ENCODE peak calls at places on chromosomes 7 and 10, in four cellular contexts. One of them, this sample, is unnamed.

GRCh38 chr10:66322777-66323176 is 603.1 kb upstream of the LRRTM3 start:
- DNase-seq in stimulated activated naive B cell treated with anti-CD40 and anti-IgM and Interleukin-4, amounts not matched to agents 10 μg/mL and 1 μg/mL and 100 μg/mL, for 72 hours: no peak
- DNase-seq in stimulated activated CD4-positive, alpha-beta T cell treated with anti-CD3 and anti-CD28 coated beads, Interleukin-4, amount 100 ng/mL, for 48 hours: no peak
- DNase-seq in anterior cingulate cortex: no peak
- DNase-seq in this sample: no peak

GRCh38 chr10:63421591-63421990 is 44.2 kb downstream of the JMJD1C start:
- DNase-seq in stimulated activated CD4-positive, alpha-beta T cell treated with anti-CD3 and anti-CD28 coated beads, Interleukin-4, amount 100 ng/mL, for 48 hours: no peak
- DNase-seq in anterior cingulate cortex: no peak
- DNase-seq in stimulated activated naive B cell treated with anti-CD40 and anti-IgM and Interleukin-4, amounts not matched to agents 10 μg/mL and 1 μg/mL and 100 μg/mL, for 72 hours: peak
- DNase-seq in this sample: no peak

GRCh38 chr10:58820862-58821559 is 308.3 kb downstream of the BICC1 start:
- DNase-seq in stimulated activated CD4-positive, alpha-beta T cell treated with anti-CD3 and anti-CD28 coated beads, Interleukin-4, amount 100 ng/mL, for 48 hours: no peak
- DNase-seq in stimulated activated naive B cell treated with anti-CD40 and anti-IgM and Interleukin-4, amounts not matched to agents 10 μg/mL and 1 μg/mL and 100 μg/mL, for 72 hours: no peak
- DNase-seq in anterior cingulate cortex: no peak
- DNase-seq in this sample: no peak

GRCh38 chr7:22860784-22861482 is 38.3 kb upstream of the TOMM7 start:
- DNase-seq in stimulated activated CD4-positive, alpha-beta T cell treated with anti-CD3 and anti-CD28 coated beads, Interleukin-4, amount 100 ng/mL, for 48 hours: no peak
- DNase-seq in anterior cingulate cortex: no peak
- DNase-seq in stimulated activated naive B cell treated with anti-CD40 and anti-IgM and Interleukin-4, amounts not matched to agents 10 μg/mL and 1 μg/mL and 100 μg/mL, for 72 hours: no peak
- DNase-seq in this sample: no peak

GRCh38 chr7:101088858-101089529 is 3.7 kb downstream of the TRIM56 start:
- DNase-seq in anterior cingulate cortex: no peak
- DNase-seq in stimulated activated CD4-positive, alpha-beta T cell treated with anti-CD3 and anti-CD28 coated beads, Interleukin-4, amount 100 ng/mL, for 48 hours: no peak
- DNase-seq in stimulated activated naive B cell treated with anti-CD40 and anti-IgM and Interleukin-4, amounts not matched to agents 10 μg/mL and 1 μg/mL and 100 μg/mL, for 72 hours: no peak
- DNase-seq in this sample: no peak

GRCh38 chr10:128150551-128150950 is 24.3 kb upstream of the MKI67 start:
- DNase-seq in anterior cingulate cortex: no peak
- DNase-seq in stimulated activated CD4-positive, alpha-beta T cell treated with anti-CD3 and anti-CD28 coated beads, Interleukin-4, amount 100 ng/mL, for 48 hours: no peak
- DNase-seq in stimulated activated naive B cell treated with anti-CD40 and anti-IgM and Interleukin-4, amounts not matched to agents 10 μg/mL and 1 μg/mL and 100 μg/mL, for 72 hours: no peak
- DNase-seq in this sample: no peak

GRCh38 chr7:145848691-145849090 is 267.9 kb upstream of the CNTNAP2 start:
- DNase-seq in anterior cingulate cortex: no peak
- DNase-seq in stimulated activated CD4-positive, alpha-beta T cell treated with anti-CD3 and anti-CD28 coated beads, Interleukin-4, amount 100 ng/mL, for 48 hours: no peak
- DNase-seq in stimulated activated naive B cell treated with anti-CD40 and anti-IgM and Interleukin-4, amounts not matched to agents 10 μg/mL and 1 μg/mL and 100 μg/mL, for 72 hours: no peak
- DNase-seq in this sample: no peak

GRCh38 chr7:110591341-110591740 is 499.6 kb upstream of the LRRN3 start:
- DNase-seq in stimulated activated CD4-positive, alpha-beta T cell treated with anti-CD3 and anti-CD28 coated beads, Interleukin-4, amount 100 ng/mL, for 48 hours: no peak
- DNase-seq in anterior cingulate cortex: no peak
- DNase-seq in stimulated activated naive B cell treated with anti-CD40 and anti-IgM and Interleukin-4, amounts not matched to agents 10 μg/mL and 1 μg/mL and 100 μg/mL, for 72 hours: no peak
- DNase-seq in this sample: no peak

GRCh38 chr7:128100225-128100948 is 69.2 kb upstream of the LRRC4 start:
- DNase-seq in anterior cingulate cortex: no peak
- DNase-seq in stimulated activated naive B cell treated with anti-CD40 and anti-IgM and Interleukin-4, amounts not matched to agents 10 μg/mL and 1 μg/mL and 100 μg/mL, for 72 hours: no peak
- DNase-seq in stimulated activated CD4-positive, alpha-beta T cell treated with anti-CD3 and anti-CD28 coated beads, Interleukin-4, amount 100 ng/mL, for 48 hours: no peak
- DNase-seq in this sample: no peak

GRCh38 chr7:27419581-27420177 is 177.1 kb downstream of the EVX1 start:
- DNase-seq in anterior cingulate cortex: no peak
- DNase-seq in stimulated activated naive B cell treated with anti-CD40 and anti-IgM and Interleukin-4, amounts not matched to agents 10 μg/mL and 1 μg/mL and 100 μg/mL, for 72 hours: no peak
- DNase-seq in stimulated activated CD4-positive, alpha-beta T cell treated with anti-CD3 and anti-CD28 coated beads, Interleukin-4, amount 100 ng/mL, for 48 hours: no peak
- DNase-seq in this sample: no peak

GRCh38 chr10:16910795-16911164 is 93.6 kb upstream of the RSU1 start:
- DNase-seq in stimulated activated naive B cell treated with anti-CD40 and anti-IgM and Interleukin-4, amounts not matched to agents 10 μg/mL and 1 μg/mL and 100 μg/mL, for 72 hours: no peak
- DNase-seq in stimulated activated CD4-positive, alpha-beta T cell treated with anti-CD3 and anti-CD28 coated beads, Interleukin-4, amount 100 ng/mL, for 48 hours: no peak
- DNase-seq in anterior cingulate cortex: no peak
- DNase-seq in this sample: no peak

GRCh38 chr10:53864850-53865249 is 936.2 kb downstream of the PCDH15 start:
- DNase-seq in stimulated activated CD4-positive, alpha-beta T cell treated with anti-CD3 and anti-CD28 coated beads, Interleukin-4, amount 100 ng/mL, for 48 hours: no peak
- DNase-seq in anterior cingulate cortex: no peak
- DNase-seq in stimulated activated naive B cell treated with anti-CD40 and anti-IgM and Interleukin-4, amounts not matched to agents 10 μg/mL and 1 μg/mL and 100 μg/mL, for 72 hours: no peak
- DNase-seq in this sample: no peak

GRCh38 chr7:17009007-17009719 is 127.4 kb upstream of the AGR3 start:
- DNase-seq in stimulated activated CD4-positive, alpha-beta T cell treated with anti-CD3 and anti-CD28 coated beads, Interleukin-4, amount 100 ng/mL, for 48 hours: no peak
- DNase-seq in anterior cingulate cortex: no peak
- DNase-seq in stimulated activated naive B cell treated with anti-CD40 and anti-IgM and Interleukin-4, amounts not matched to agents 10 μg/mL and 1 μg/mL and 100 μg/mL, for 72 hours: no peak
- DNase-seq in this sample: no peak

GRCh38 chr7:138907849-138908248 is 73.3 kb downstream of the KIAA1549 start:
- DNase-seq in stimulated activated naive B cell treated with anti-CD40 and anti-IgM and Interleukin-4, amounts not matched to agents 10 μg/mL and 1 μg/mL and 100 μg/mL, for 72 hours: no peak
- DNase-seq in stimulated activated CD4-positive, alpha-beta T cell treated with anti-CD3 and anti-CD28 coated beads, Interleukin-4, amount 100 ng/mL, for 48 hours: no peak
- DNase-seq in anterior cingulate cortex: no peak
- DNase-seq in this sample: no peak

GRCh38 chr7:143436539-143436938 is 6.7 kb upstream of the TAS2R60 start:
- DNase-seq in anterior cingulate cortex: no peak
- DNase-seq in stimulated activated naive B cell treated with anti-CD40 and anti-IgM and Interleukin-4, amounts not matched to agents 10 μg/mL and 1 μg/mL and 100 μg/mL, for 72 hours: no peak
- DNase-seq in stimulated activated CD4-positive, alpha-beta T cell treated with anti-CD3 and anti-CD28 coated beads, Interleukin-4, amount 100 ng/mL, for 48 hours: no peak
- DNase-seq in this sample: no peak

GRCh38 chr7:77354484-77354883 is 61.7 kb downstream of the GSAP start:
- DNase-seq in stimulated activated CD4-positive, alpha-beta T cell treated with anti-CD3 and anti-CD28 coated beads, Interleukin-4, amount 100 ng/mL, for 48 hours: no peak
- DNase-seq in stimulated activated naive B cell treated with anti-CD40 and anti-IgM and Interleukin-4, amounts not matched to agents 10 μg/mL and 1 μg/mL and 100 μg/mL, for 72 hours: no peak
- DNase-seq in anterior cingulate cortex: no peak
- DNase-seq in this sample: no peak

GRCh38 chr10:75029874-75030273 is 81.6 kb upstream of the SAMD8 start:
- DNase-seq in stimulated activated CD4-positive, alpha-beta T cell treated with anti-CD3 and anti-CD28 coated beads, Interleukin-4, amount 100 ng/mL, for 48 hours: no peak
- DNase-seq in stimulated activated naive B cell treated with anti-CD40 and anti-IgM and Interleukin-4, amounts not matched to agents 10 μg/mL and 1 μg/mL and 100 μg/mL, for 72 hours: no peak
- DNase-seq in anterior cingulate cortex: no peak
- DNase-seq in this sample: no peak

GRCh38 chr10:58756126-58756525 is 243.5 kb downstream of the BICC1 start:
- DNase-seq in anterior cingulate cortex: no peak
- DNase-seq in stimulated activated CD4-positive, alpha-beta T cell treated with anti-CD3 and anti-CD28 coated beads, Interleukin-4, amount 100 ng/mL, for 48 hours: no peak
- DNase-seq in stimulated activated naive B cell treated with anti-CD40 and anti-IgM and Interleukin-4, amounts not matched to agents 10 μg/mL and 1 μg/mL and 100 μg/mL, for 72 hours: no peak
- DNase-seq in this sample: no peak

GRCh38 chr10:34969171-34969570 is 121.0 kb downstream of the CUL2 start:
- DNase-seq in anterior cingulate cortex: no peak
- DNase-seq in stimulated activated naive B cell treated with anti-CD40 and anti-IgM and Interleukin-4, amounts not matched to agents 10 μg/mL and 1 μg/mL and 100 μg/mL, for 72 hours: no peak
- DNase-seq in stimulated activated CD4-positive, alpha-beta T cell treated with anti-CD3 and anti-CD28 coated beads, Interleukin-4, amount 100 ng/mL, for 48 hours: no peak
- DNase-seq in this sample: no peak

GRCh38 chr10:86520871-86521619 is 547 bp downstream of the WAPL start:
- DNase-seq in stimulated activated naive B cell treated with anti-CD40 and anti-IgM and Interleukin-4, amounts not matched to agents 10 μg/mL and 1 μg/mL and 100 μg/mL, for 72 hours: peak
- DNase-seq in stimulated activated CD4-positive, alpha-beta T cell treated with anti-CD3 and anti-CD28 coated beads, Interleukin-4, amount 100 ng/mL, for 48 hours: peak
- DNase-seq in anterior cingulate cortex: no peak
- DNase-seq in this sample: peak

GRCh38 chr7:105188201-105188600 is 174.2 kb downstream of the KMT2E start:
- DNase-seq in stimulated activated naive B cell treated with anti-CD40 and anti-IgM and Interleukin-4, amounts not matched to agents 10 μg/mL and 1 μg/mL and 100 μg/mL, for 72 hours: no peak
- DNase-seq in anterior cingulate cortex: no peak
- DNase-seq in stimulated activated CD4-positive, alpha-beta T cell treated with anti-CD3 and anti-CD28 coated beads, Interleukin-4, amount 100 ng/mL, for 48 hours: no peak
- DNase-seq in this sample: no peak

GRCh38 chr10:63456437-63457210 is 9.2 kb downstream of the JMJD1C start:
- DNase-seq in stimulated activated CD4-positive, alpha-beta T cell treated with anti-CD3 and anti-CD28 coated beads, Interleukin-4, amount 100 ng/mL, for 48 hours: no peak
- DNase-seq in stimulated activated naive B cell treated with anti-CD40 and anti-IgM and Interleukin-4, amounts not matched to agents 10 μg/mL and 1 μg/mL and 100 μg/mL, for 72 hours: no peak
- DNase-seq in anterior cingulate cortex: no peak
- DNase-seq in this sample: no peak

GRCh38 chr10:5412277-5412941 is at the start of gene NET1:
- DNase-seq in stimulated activated CD4-positive, alpha-beta T cell treated with anti-CD3 and anti-CD28 coated beads, Interleukin-4, amount 100 ng/mL, for 48 hours: peak
- DNase-seq in anterior cingulate cortex: peak
- DNase-seq in stimulated activated naive B cell treated with anti-CD40 and anti-IgM and Interleukin-4, amounts not matched to agents 10 μg/mL and 1 μg/mL and 100 μg/mL, for 72 hours: peak
- DNase-seq in this sample: peak

GRCh38 chr10:77532068-77532467 is 105.5 kb downstream of the KCNMA1 start:
- DNase-seq in stimulated activated naive B cell treated with anti-CD40 and anti-IgM and Interleukin-4, amounts not matched to agents 10 μg/mL and 1 μg/mL and 100 μg/mL, for 72 hours: no peak
- DNase-seq in stimulated activated CD4-positive, alpha-beta T cell treated with anti-CD3 and anti-CD28 coated beads, Interleukin-4, amount 100 ng/mL, for 48 hours: no peak
- DNase-seq in anterior cingulate cortex: no peak
- DNase-seq in this sample: no peak

GRCh38 chr7:26858229-26858568 is 6.2 kb downstream of the SKAP2 start:
- DNase-seq in anterior cingulate cortex: no peak
- DNase-seq in stimulated activated CD4-positive, alpha-beta T cell treated with anti-CD3 and anti-CD28 coated beads, Interleukin-4, amount 100 ng/mL, for 48 hours: no peak
- DNase-seq in stimulated activated naive B cell treated with anti-CD40 and anti-IgM and Interleukin-4, amounts not matched to agents 10 μg/mL and 1 μg/mL and 100 μg/mL, for 72 hours: no peak
- DNase-seq in this sample: no peak

GRCh38 chr10:4820804-4821401 is 5.1 kb upstream of the AKR1E2 start:
- DNase-seq in stimulated activated naive B cell treated with anti-CD40 and anti-IgM and Interleukin-4, amounts not matched to agents 10 μg/mL and 1 μg/mL and 100 μg/mL, for 72 hours: no peak
- DNase-seq in anterior cingulate cortex: no peak
- DNase-seq in stimulated activated CD4-positive, alpha-beta T cell treated with anti-CD3 and anti-CD28 coated beads, Interleukin-4, amount 100 ng/mL, for 48 hours: no peak
- DNase-seq in this sample: no peak

GRCh38 chr7:100632951-100633717 is 8.2 kb downstream of the TFR2 start:
- DNase-seq in anterior cingulate cortex: no peak
- DNase-seq in stimulated activated CD4-positive, alpha-beta T cell treated with anti-CD3 and anti-CD28 coated beads, Interleukin-4, amount 100 ng/mL, for 48 hours: peak
- DNase-seq in stimulated activated naive B cell treated with anti-CD40 and anti-IgM and Interleukin-4, amounts not matched to agents 10 μg/mL and 1 μg/mL and 100 μg/mL, for 72 hours: peak
- DNase-seq in this sample: peak

GRCh38 chr7:80596933-80597517 is 41.4 kb upstream of the CD36 start:
- DNase-seq in anterior cingulate cortex: no peak
- DNase-seq in stimulated activated naive B cell treated with anti-CD40 and anti-IgM and Interleukin-4, amounts not matched to agents 10 μg/mL and 1 μg/mL and 100 μg/mL, for 72 hours: no peak
- DNase-seq in stimulated activated CD4-positive, alpha-beta T cell treated with anti-CD3 and anti-CD28 coated beads, Interleukin-4, amount 100 ng/mL, for 48 hours: no peak
- DNase-seq in this sample: no peak

GRCh38 chr7:50641442-50642405 is 76.5 kb upstream of the DDC start:
- DNase-seq in stimulated activated naive B cell treated with anti-CD40 and anti-IgM and Interleukin-4, amounts not matched to agents 10 μg/mL and 1 μg/mL and 100 μg/mL, for 72 hours: no peak
- DNase-seq in anterior cingulate cortex: no peak
- DNase-seq in stimulated activated CD4-positive, alpha-beta T cell treated with anti-CD3 and anti-CD28 coated beads, Interleukin-4, amount 100 ng/mL, for 48 hours: no peak
- DNase-seq in this sample: no peak

GRCh38 chr10:125707852-125708468 is 11.5 kb upstream of the EDRF1 start:
- DNase-seq in stimulated activated naive B cell treated with anti-CD40 and anti-IgM and Interleukin-4, amounts not matched to agents 10 μg/mL and 1 μg/mL and 100 μg/mL, for 72 hours: no peak
- DNase-seq in anterior cingulate cortex: no peak
- DNase-seq in stimulated activated CD4-positive, alpha-beta T cell treated with anti-CD3 and anti-CD28 coated beads, Interleukin-4, amount 100 ng/mL, for 48 hours: no peak
- DNase-seq in this sample: no peak

GRCh38 chr7:73547841-73548240 is 9.6 kb downstream of the BCL7B start:
- DNase-seq in stimulated activated naive B cell treated with anti-CD40 and anti-IgM and Interleukin-4, amounts not matched to agents 10 μg/mL and 1 μg/mL and 100 μg/mL, for 72 hours: no peak
- DNase-seq in stimulated activated CD4-positive, alpha-beta T cell treated with anti-CD3 and anti-CD28 coated beads, Interleukin-4, amount 100 ng/mL, for 48 hours: no peak
- DNase-seq in anterior cingulate cortex: no peak
- DNase-seq in this sample: no peak

GRCh38 chr7:37665352-37666022 is 18.1 kb upstream of the GPR141 start:
- DNase-seq in stimulated activated naive B cell treated with anti-CD40 and anti-IgM and Interleukin-4, amounts not matched to agents 10 μg/mL and 1 μg/mL and 100 μg/mL, for 72 hours: no peak
- DNase-seq in stimulated activated CD4-positive, alpha-beta T cell treated with anti-CD3 and anti-CD28 coated beads, Interleukin-4, amount 100 ng/mL, for 48 hours: no peak
- DNase-seq in anterior cingulate cortex: no peak
- DNase-seq in this sample: no peak

GRCh38 chr7:138370956-138371355 is 89.1 kb upstream of the TRIM24 start:
- DNase-seq in anterior cingulate cortex: no peak
- DNase-seq in stimulated activated naive B cell treated with anti-CD40 and anti-IgM and Interleukin-4, amounts not matched to agents 10 μg/mL and 1 μg/mL and 100 μg/mL, for 72 hours: no peak
- DNase-seq in stimulated activated CD4-positive, alpha-beta T cell treated with anti-CD3 and anti-CD28 coated beads, Interleukin-4, amount 100 ng/mL, for 48 hours: no peak
- DNase-seq in this sample: no peak

GRCh38 chr10:11451640-11452260 is 159.7 kb downstream of the USP6NL start:
- DNase-seq in anterior cingulate cortex: no peak
- DNase-seq in stimulated activated CD4-positive, alpha-beta T cell treated with anti-CD3 and anti-CD28 coated beads, Interleukin-4, amount 100 ng/mL, for 48 hours: no peak
- DNase-seq in stimulated activated naive B cell treated with anti-CD40 and anti-IgM and Interleukin-4, amounts not matched to agents 10 μg/mL and 1 μg/mL and 100 μg/mL, for 72 hours: no peak
- DNase-seq in this sample: no peak

GRCh38 chr7:3482147-3482921 is 181.3 kb downstream of the SDK1 start:
- DNase-seq in stimulated activated CD4-positive, alpha-beta T cell treated with anti-CD3 and anti-CD28 coated beads, Interleukin-4, amount 100 ng/mL, for 48 hours: no peak
- DNase-seq in anterior cingulate cortex: no peak
- DNase-seq in stimulated activated naive B cell treated with anti-CD40 and anti-IgM and Interleukin-4, amounts not matched to agents 10 μg/mL and 1 μg/mL and 100 μg/mL, for 72 hours: no peak
- DNase-seq in this sample: no peak

GRCh38 chr10:72561745-72562166 is 64.1 kb downstream of the MICU1 start:
- DNase-seq in stimulated activated CD4-positive, alpha-beta T cell treated with anti-CD3 and anti-CD28 coated beads, Interleukin-4, amount 100 ng/mL, for 48 hours: no peak
- DNase-seq in stimulated activated naive B cell treated with anti-CD40 and anti-IgM and Interleukin-4, amounts not matched to agents 10 μg/mL and 1 μg/mL and 100 μg/mL, for 72 hours: no peak
- DNase-seq in anterior cingulate cortex: no peak
- DNase-seq in this sample: no peak

This sample was measured in T-helper 2 cell.